ENCODE peak calls at places on chromosomes 1 and 21, in four cellular contexts. Y is A549, B is HepG2, Z is K562. W is an unnamed sample.
A peak's percentile ranks its signal among the peaks of the same experiment; 100 is the strongest.

GRCh38 chr1:53135735-53136114 is 6.7 kb downstream of the SLC1A7 start:
- DNase-seq in Z (no peak), B (no peak), Y (peak; percentile 28), W (peak; percentile 89)

GRCh38 chr1:2300004-2300771 is 72.1 kb downstream of the SKI start:
- DNase-seq in Z (no peak), Y (no peak), B (no peak), W (no peak)

GRCh38 chr1:33387512-33388079 is 43.3 kb downstream of the PHC2 start:
- DNase-seq in B (no peak), Z (no peak), Y (no peak), W (peak; percentile 94)

GRCh38 chr1:118143828-118144227 is 41.2 kb downstream of the SPAG17 start:
- DNase-seq in B (no peak), Y (no peak), Z (no peak), W (no peak)

GRCh38 chr1:7526867-7527732 is 244.0 kb upstream of the VAMP3 start:
- DNase-seq in B (no peak), Z (no peak), Y (no peak), W (peak; percentile 84)

GRCh38 chr1:2242814-2243725 is 15.0 kb downstream of the SKI start:
- DNase-seq in Z (no peak), Y (no peak), B (no peak), W (no peak)

GRCh38 chr1:30809514-30810263 is 52.1 kb upstream of the LAPTM5 start:
- DNase-seq in Y (no peak), B (no peak), Z (peak; percentile 79), W (peak; percentile 93)

GRCh38 chr1:151790940-151791651 is 796 bp upstream of the TDRKH start:
- DNase-seq in Y (peak; percentile 22), B (peak; percentile 11), Z (peak; percentile 51), W (no peak)

GRCh38 chr1:90902672-90903071 is 119.2 kb downstream of the ZNF644 start:
- DNase-seq in B (no peak), Z (peak; percentile 18), Y (no peak), W (no peak)

GRCh38 chr1:10796029-10796944 is at the start of gene CASZ1:
- DNase-seq in Z (peak; percentile 81), Y (peak; percentile 85), B (peak; percentile 62), W (peak; percentile 86)

GRCh38 chr1:12335815-12336214 is 106.0 kb downstream of the VPS13D start:
- DNase-seq in Z (no peak), B (no peak), Y (no peak), W (no peak)

GRCh38 chr1:12339410-12339809 is 109.6 kb downstream of the VPS13D start:
- DNase-seq in Y (no peak), Z (peak; percentile 22), B (peak; percentile 62), W (no peak)

GRCh38 chr1:12338017-12338416 is 108.2 kb downstream of the VPS13D start:
- DNase-seq in Y (no peak), Z (no peak), B (no peak), W (no peak)

GRCh38 chr1:12338793-12339192 is 109.0 kb downstream of the VPS13D start:
- DNase-seq in Z (no peak), B (no peak), Y (no peak), W (no peak)

GRCh38 chr1:12336436-12336835 is 106.6 kb downstream of the VPS13D start:
- DNase-seq in Z (no peak), B (no peak), Y (no peak), W (peak; percentile 7)
- TF ChIP-seq MAZ in Z (no peak), B (no peak), Y (no peak), W (no peak)

GRCh38 chr1:68131261-68131660 is 80.8 kb upstream of the DIRAS3 start:
- DNase-seq in Y (no peak), B (no peak), Z (no peak), W (no peak)
- TF ChIP-seq MAZ in Y (no peak), B (no peak), Z (no peak), W (no peak)

GRCh38 chr1:16245476-16246196 is 8.7 kb upstream of the CPLANE2 start:
- DNase-seq in Z (no peak), Y (no peak), B (no peak), W (no peak)

GRCh38 chr1:16243408-16243690 is 6.4 kb upstream of the CPLANE2 start:
- DNase-seq in Z (no peak), B (no peak), Y (no peak), W (no peak)

GRCh38 chr1:16244650-16245285 is 7.8 kb upstream of the CPLANE2 start:
- DNase-seq in Z (no peak), B (no peak), Y (no peak), W (no peak)

GRCh38 chr1:16242556-16243407 is 5.8 kb upstream of the CPLANE2 start:
- DNase-seq in B (no peak), Z (no peak), Y (no peak), W (no peak)

GRCh38 chr1:16243936-16244649 is 7.1 kb upstream of the CPLANE2 start:
- DNase-seq in B (peak; percentile 68), Y (peak; percentile 79), Z (peak; percentile 84), W (peak; percentile 81)
- TF ChIP-seq MAZ in B (no peak), Y (no peak), Z (no peak), W (peak; percentile 25)

GRCh38 chr21:34968414-34969333 is 80.4 kb downstream of the RUNX1 start:
- DNase-seq in Z (no peak), Y (no peak), B (peak; percentile 83), W (no peak)
- TF ChIP-seq MAZ in Z (no peak), Y (no peak), B (no peak), W (no peak)

GRCh38 chr1:154806333-154806732 is 63.7 kb downstream of the KCNN3 start:
- DNase-seq in Y (no peak), B (no peak), Z (no peak), W (no peak)

GRCh38 chr1:154809436-154810413 is 60.4 kb downstream of the KCNN3 start:
- DNase-seq in Y (no peak), B (no peak), Z (no peak), W (peak; percentile 12)

GRCh38 chr1:154808261-154808908 is 61.7 kb downstream of the KCNN3 start:
- DNase-seq in B (no peak), Z (no peak), Y (no peak), W (no peak)

GRCh38 chr1:154808909-154809262 is 61.2 kb downstream of the KCNN3 start:
- DNase-seq in Z (no peak), B (no peak), Y (no peak), W (peak; percentile 1)

DNA sequence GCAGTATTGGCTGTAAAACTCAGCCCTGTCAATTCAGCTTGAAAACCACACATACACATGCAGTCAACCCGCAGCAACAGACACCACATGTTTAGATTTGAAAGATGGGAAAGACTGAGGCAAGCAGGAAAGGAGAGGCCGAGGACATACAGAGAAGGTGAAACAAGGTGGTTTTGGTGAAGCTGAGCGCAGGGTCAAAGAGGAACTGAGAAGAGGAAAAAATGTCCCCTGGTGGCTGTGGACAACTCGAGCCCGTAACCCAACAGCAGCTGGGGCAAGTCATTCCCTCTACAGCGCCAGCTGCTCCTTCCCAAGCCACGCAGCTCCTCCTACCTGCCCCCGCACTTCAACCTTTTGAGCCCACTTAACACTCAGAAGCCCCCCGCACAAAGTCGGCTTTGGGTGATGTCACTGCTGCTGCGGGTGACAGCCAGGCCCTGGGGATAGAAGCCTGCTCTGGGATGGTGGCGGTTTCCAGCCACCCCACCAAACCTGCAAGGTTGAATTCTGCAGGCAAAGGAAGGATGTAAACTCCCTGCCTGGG is 63.0 kb downstream of the KCNN3 start:
- DNase-seq in Y (no peak), Z (no peak), B (no peak), W (no peak)
- TF ChIP-seq MAZ in Y (no peak), Z (no peak), B (no peak), W (no peak)

GRCh38 chr1:95002657-95003432 is 69.9 kb downstream of the ALG14 start:
- DNase-seq in B (peak; percentile 31), Y (no peak), Z (peak; percentile 20), W (peak; percentile 39)
- TF ChIP-seq MAZ in B (no peak), Y (no peak), Z (no peak), W (no peak)